ENCODE peak calls at places on chromosomes 12 and 14, in four cellular contexts. D, W, K and L are unnamed samples.
A peak's percentile ranks its signal among the peaks of the same experiment; 100 is the strongest.

GRCh38 chr12:80498059-80498728 is 54.2 kb downstream of the PTPRQ start:
- DNase-seq in K (no peak), W (no peak), D (no peak), L (no peak)

GRCh38 chr12:69884386-69884785 is 59.4 kb downstream of the MYRFL start:
- DNase-seq in W (no peak), K (no peak), D (no peak), L (peak; percentile 65)

GRCh38 chr12:55659486-55660385 is 23.0 kb downstream of the OR10P1 start:
- DNase-seq in W (peak; percentile 34), K (no peak), D (no peak), L (no peak)

GRCh38 chr12:126974779-126975178 is 1292.2 kb upstream of the TMEM132C start:
- DNase-seq in W (no peak), K (no peak), D (no peak), L (no peak)

GRCh38 chr12:26135010-26135420 is 10.2 kb upstream of the BHLHE41 start:
- DNase-seq in W (no peak), K (no peak), D (no peak), L (peak; percentile 95)

GRCh38 chr12:104772336-104772735 is 185.8 kb downstream of the SLC41A2 start:
- DNase-seq in K (no peak), D (no peak), W (no peak), L (no peak)

GRCh38 chr14:54814076-54814475 is 88.5 kb downstream of the GCH1 start:
- DNase-seq in K (no peak), W (no peak), D (no peak), L (no peak)

GRCh38 chr12:69779928-69780327 is 41.3 kb downstream of the RAB3IP start:
- DNase-seq in K (no peak), W (peak; percentile 52), D (no peak), L (no peak)

GRCh38 chr12:3328571-3328970 is 162.4 kb upstream of the PRMT8 start:
- DNase-seq in W (no peak), D (no peak), K (no peak), L (peak; percentile 46)

GRCh38 chr12:12008931-12009611 is 61.7 kb upstream of the BCL2L14 start:
- DNase-seq in K (peak; percentile 65), W (peak; percentile 73), D (no peak), L (no peak)

GRCh38 chr12:78018146-78018910 is 187.6 kb downstream of the NAV3 start:
- DNase-seq in D (no peak), K (no peak), W (no peak), L (no peak)

GRCh38 chr14:68704736-68705720 is 87.8 kb downstream of the ZFP36L1 start:
- DNase-seq in D (no peak), K (no peak), W (no peak), L (no peak)

GRCh38 chr14:85702937-85703336 is 173.0 kb downstream of the FLRT2 start:
- DNase-seq in K (no peak), W (peak; percentile 8), D (no peak), L (no peak)

GRCh38 chr14:32497233-32497632 is 168.1 kb downstream of the AKAP6 start:
- DNase-seq in W (no peak), K (no peak), D (no peak), L (no peak)

GRCh38 chr12:131137009-131137835 is 183.5 kb downstream of the ADGRD1 start:
- DNase-seq in W (no peak), K (no peak), D (no peak), L (no peak)

GRCh38 chr14:51554953-51555352 is 96.8 kb upstream of the FRMD6 start:
- DNase-seq in W (peak; percentile 79), D (no peak), K (no peak), L (no peak)

GRCh38 chr12:28782812-28783211 is 366.3 kb upstream of the FAR2 start:
- DNase-seq in K (no peak), D (no peak), W (no peak), L (no peak)

GRCh38 chr14:59254911-59255545 is 66.6 kb downstream of the DAAM1 start:
- DNase-seq in K (no peak), D (no peak), W (no peak), L (no peak)

GRCh38 chr12:25102402-25102801 is 92.6 kb downstream of the DNAI7 start:
- DNase-seq in K (no peak), D (no peak), W (no peak), L (no peak)

GRCh38 chr14:81246561-81247270 is 26.0 kb upstream of the GTF2A1 start:
- DNase-seq in D (no peak), W (peak; percentile 68), K (no peak), L (no peak)

GRCh38 chr12:95319694-95320331 is 102.2 kb downstream of the VEZT start:
- DNase-seq in K (no peak), W (no peak), D (no peak), L (no peak)

GRCh38 chr12:120100630-120101029 is 15.9 kb downstream of the RAB35 start:
- DNase-seq in D (no peak), W (no peak), K (no peak), L (peak; percentile 88)

GRCh38 chr12:77584860-77585259 is 245.8 kb upstream of the NAV3 start:
- DNase-seq in K (no peak), D (no peak), W (no peak), L (peak; percentile 20)

GRCh38 chr14:63713765-63714164 is 14.1 kb downstream of the SGPP1 start:
- DNase-seq in W (peak; percentile 64), K (no peak), D (no peak), L (no peak)

GRCh38 chr12:112998997-112999767 is 20.9 kb downstream of the OAS2 start:
- DNase-seq in D (no peak), W (no peak), K (peak; percentile 39), L (no peak)

GRCh38 chr12:131097247-131098177 is 143.8 kb downstream of the ADGRD1 start:
- DNase-seq in K (no peak), W (no peak), D (no peak), L (peak; percentile 66)

GRCh38 chr12:2833810-2834209 is 1.0 kb downstream of the NRIP2 start:
- DNase-seq in K (no peak), D (no peak), W (no peak), L (peak; percentile 81)

GRCh38 chr14:95523051-95523817 is 6.8 kb upstream of the SYNE3 start:
- DNase-seq in K (no peak), W (no peak), D (no peak), L (no peak)

GRCh38 chr14:89640141-89640540 is 223.1 kb upstream of the FOXN3 start:
- DNase-seq in W (peak; percentile 32), K (no peak), D (no peak), L (no peak)

GRCh38 chr12:53101266-53101665 is 2.0 kb upstream of the SOAT2 start:
- DNase-seq in D (no peak), W (no peak), K (no peak), L (no peak)

GRCh38 chr12:102548543-102548942 is 68.2 kb upstream of the IGF1 start:
- DNase-seq in K (no peak), D (no peak), W (no peak), L (no peak)

GRCh38 chr12:31220633-31221565 is 105.1 kb downstream of the SINHCAF start:
- DNase-seq in D (no peak), K (no peak), W (no peak), L (no peak)

GRCh38 chr14:30610719-30611388 is 11.3 kb upstream of the SCFD1 start:
- DNase-seq in D (no peak), K (no peak), W (peak; percentile 51), L (no peak)

GRCh38 chr12:115984607-115985006 is 292.9 kb downstream of the MED13L start:
- DNase-seq in W (no peak), K (no peak), D (no peak), L (no peak)

GRCh38 chr14:69613312-69614073 is 2.1 kb downstream of the SUSD6 start:
- DNase-seq in W (no peak), K (no peak), D (no peak), L (no peak)

GRCh38 chr12:119869720-119870119 is 7.4 kb downstream of the CIT start:
- DNase-seq in D (no peak), W (peak; percentile 93), K (no peak), L (no peak)

GRCh38 chr14:77458249-77458950 is 507 bp downstream of the AHSA1 start:
- DNase-seq in W (peak; percentile 51), D (no peak), K (peak; percentile 18), L (no peak)

GRCh38 chr14:104726600-104727451 is 2.8 kb downstream of the ADSS1 start:
- DNase-seq in K (no peak), D (no peak), W (no peak), L (no peak)